ENCODE peak calls at places on chromosome X, in five cellular contexts. W, K, Q, E and U are unnamed samples.

GRCh38 chrX:127908369-127908768 is 143.8 kb downstream of the ACTRT1 start:
- DNase-seq in W (no peak), K (no peak), Q (no peak), E (no peak), U (no peak)

GRCh38 chrX:37745354-37745753 is 34.5 kb upstream of the CYBB start:
- DNase-seq in W (peak), K (peak), Q (no peak), E (peak), U (no peak)

GRCh38 chrX:31540313-31540712 is 468.5 kb upstream of the FTHL17 start:
- DNase-seq in W (no peak), K (no peak), Q (no peak), E (no peak), U (no peak)

GRCh38 chrX:45598841-45599240 is 398.2 kb upstream of the DIPK2B start:
- DNase-seq in W (no peak), K (no peak), Q (no peak), E (no peak), U (no peak)

GRCh38 chrX:133185938-133186337 is 32.2 kb downstream of the TFDP3 start:
- DNase-seq in W (no peak), K (peak), Q (no peak), E (peak), U (no peak)

GRCh38 chrX:42386681-42387080 is 391.3 kb downstream of the PPP1R2C start:
- DNase-seq in W (no peak), K (no peak), Q (no peak), E (no peak), U (no peak)

GRCh38 chrX:134542485-134542884 is 82.5 kb downstream of the HPRT1 start:
- DNase-seq in W (peak), K (no peak), Q (no peak), E (no peak), U (no peak)

GRCh38 chrX:132983496-132983895 is 25.1 kb upstream of the HS6ST2 start:
- DNase-seq in W (no peak), K (no peak), Q (no peak), E (no peak), U (no peak)

GRCh38 chrX:10519278-10519677 is 101.1 kb downstream of the MID1 start:
- DNase-seq in W (no peak), K (no peak), Q (no peak), E (no peak), U (no peak)

GRCh38 chrX:113644426-113644825 is 803.8 kb upstream of the AMOT start:
- DNase-seq in W (no peak), K (no peak), Q (no peak), E (no peak), U (no peak)

GRCh38 chrX:13473666-13474516 is 95.5 kb upstream of the EGFL6 start:
- DNase-seq in W (no peak), K (no peak), Q (no peak), E (no peak), U (no peak)

DNA sequence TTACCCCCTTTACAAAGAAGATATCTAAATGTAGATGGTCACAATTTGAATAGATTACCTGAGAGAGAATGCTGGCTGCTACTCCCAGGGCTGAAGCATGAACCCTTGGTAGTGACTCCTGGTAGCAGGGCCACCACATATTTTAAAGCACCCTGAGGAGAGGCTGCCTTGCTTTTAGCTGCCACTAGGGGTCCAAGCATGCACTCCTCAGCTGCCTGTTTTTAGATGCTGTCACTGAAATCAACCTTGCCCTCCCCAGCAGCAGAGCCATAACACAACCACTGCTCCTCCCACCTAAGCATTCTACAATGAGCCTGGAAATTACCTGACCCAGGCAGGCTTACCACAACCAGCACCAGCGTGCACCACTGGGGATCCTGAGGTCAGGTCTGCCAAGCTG is 850.9 kb downstream of the FAM133A start:
- DNase-seq in W (peak), K (no peak), Q (no peak), E (no peak), U (no peak)
- TF ChIP-seq CTCF in W (peak), K (no peak), Q (no peak), E (no peak), U (no peak)

GRCh38 chrX:102154218-102154860 is 1.4 kb downstream of the BEX5 start:
- DNase-seq in W (peak), K (peak), Q (no peak), E (peak), U (no peak)
- TF ChIP-seq CTCF in W (peak), K (no peak), Q (peak), E (no peak), U (no peak)

GRCh38 chrX:20063716-20064351 is 52.9 kb downstream of the MAP7D2 start:
- DNase-seq in W (peak), K (no peak), Q (no peak), E (no peak), U (no peak)

GRCh38 chrX:20063153-20063552 is 53.6 kb downstream of the MAP7D2 start:
- DNase-seq in W (no peak), K (no peak), Q (no peak), E (no peak), U (no peak)

GRCh38 chrX:20067709-20068315 is 48.9 kb downstream of the MAP7D2 start:
- DNase-seq in W (peak), K (peak), Q (no peak), E (peak), U (no peak)

GRCh38 chrX:20071511-20072079 is 45.1 kb downstream of the MAP7D2 start:
- DNase-seq in W (no peak), K (no peak), Q (no peak), E (no peak), U (no peak)

DNA sequence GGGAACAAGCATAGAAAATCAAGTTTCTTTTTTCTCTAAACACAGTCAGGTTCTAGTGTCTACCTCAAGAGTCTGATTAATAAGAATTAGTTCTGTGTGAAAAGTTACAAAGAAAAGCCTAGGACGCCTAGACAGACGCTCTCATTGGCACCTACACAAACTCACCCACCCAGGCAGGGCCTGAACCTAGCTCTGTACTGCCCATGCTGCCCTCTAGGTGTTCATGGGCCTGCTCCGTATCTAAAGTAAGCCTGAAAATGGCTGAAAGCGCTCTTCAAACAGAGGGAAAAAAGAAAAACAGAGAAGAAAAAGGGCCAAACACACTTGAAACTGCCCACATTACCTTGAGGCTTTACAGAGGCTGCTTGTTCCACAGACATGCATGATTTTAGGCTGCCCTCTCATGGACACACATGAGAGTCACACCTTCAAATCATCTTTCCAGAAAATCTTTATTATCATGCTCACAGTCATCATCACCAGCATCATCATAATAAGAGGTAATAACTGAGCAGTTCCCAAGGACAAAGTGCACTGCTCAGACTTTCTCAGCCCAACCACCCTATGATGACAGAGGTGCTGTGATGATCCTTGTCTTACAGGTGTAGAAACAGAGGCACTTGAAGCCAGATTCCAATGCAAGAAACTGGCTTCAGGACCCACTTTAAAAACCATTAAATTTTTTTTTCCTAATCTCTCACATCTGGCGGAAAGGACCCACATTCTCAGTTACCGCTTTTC is 49.6 kb downstream of the MAP7D2 start:
- DNase-seq in W (peak), K (peak), Q (no peak), E (no peak), U (no peak)
- TF ChIP-seq CTCF in W (peak), K (peak), Q (no peak), E (no peak), U (no peak)

GRCh38 chrX:56788229-56788628 is 59.2 kb downstream of the NBDY start:
- DNase-seq in W (no peak), K (no peak), Q (no peak), E (no peak), U (no peak)
- TF ChIP-seq CTCF in W (no peak), K (no peak), Q (no peak), E (no peak), U (no peak)